ENCODE peak calls at places on chromosomes 7 and 10, in seven cellular contexts. B is adrenal gland, Y is fibroblast of the aortic adventitia, N is PC-9, R is endothelial cell, T is neural crest cell, U is nephron progenitor cell. X is an unnamed sample.

GRCh38 chr7:95141755-95142154 is 182.6 kb downstream of the PON1 start:
- DNase-seq in T (no peak), R (no peak), N (no peak), Y (no peak), U (no peak), B (no peak), X (no peak)

GRCh38 chr10:89213191-89213808 is 6.2 kb upstream of the CH25H start:
- DNase-seq in U (no peak), B (no peak), N (no peak), T (no peak), R (no peak), Y (peak), X (peak)

GRCh38 chr7:105578496-105578895 is 2.8 kb downstream of the EFCAB10 start:
- DNase-seq in B (no peak), U (no peak), N (no peak), R (no peak), Y (peak), T (no peak), X (no peak)

GRCh38 chr10:60480865-60481563 is 91.3 kb upstream of the ANK3 start:
- DNase-seq in N (peak), T (no peak), R (no peak), U (no peak), Y (peak), B (peak), X (peak)

GRCh38 chr10:111370101-111370500 is 293.3 kb downstream of the ADRA2A start:
- DNase-seq in T (no peak), N (no peak), R (no peak), B (no peak), Y (no peak), U (peak), X (no peak)

GRCh38 chr10:17989908-17990767 is 38.4 kb downstream of the SLC39A12 start:
- DNase-seq in B (no peak), T (no peak), Y (peak), N (no peak), R (no peak), U (no peak), X (peak)

GRCh38 chr7:54581511-54581910 is 39.3 kb downstream of the VSTM2A start:
- DNase-seq in B (no peak), R (no peak), N (no peak), Y (peak), T (no peak), U (no peak), X (no peak)

GRCh38 chr10:46526682-46527038 is 29.8 kb downstream of the GPRIN2 start:
- DNase-seq in R (no peak), T (no peak), N (peak), B (no peak), Y (no peak), U (peak), X (no peak)

GRCh38 chr10:69757206-69757552 is 44.5 kb upstream of the COL13A1 start:
- DNase-seq in R (no peak), N (no peak), Y (no peak), B (no peak), U (no peak), T (no peak), X (no peak)

GRCh38 chr7:1560620-1561031 is 4.6 kb upstream of the TMEM184A start:
- DNase-seq in N (no peak), B (no peak), T (no peak), R (no peak), U (no peak), Y (no peak), X (no peak)

GRCh38 chr7:44288811-44289340 is 36.5 kb downstream of the CAMK2B start:
- DNase-seq in N (no peak), R (no peak), T (no peak), U (peak), B (no peak), Y (no peak), X (no peak)

GRCh38 chr7:105487559-105488218 is 34.4 kb downstream of the PUS7 start:
- DNase-seq in T (no peak), B (no peak), R (peak), Y (peak), U (no peak), N (peak), X (peak)

GRCh38 chr10:10797467-10797866 is 220.2 kb upstream of the CELF2 start:
- DNase-seq in R (no peak), Y (peak), B (no peak), T (no peak), N (no peak), U (peak), X (no peak)

GRCh38 chr7:151599401-151600227 is 79.9 kb upstream of the RHEB start:
- DNase-seq in N (peak), B (peak), U (no peak), Y (peak), T (no peak), R (no peak), X (peak)

GRCh38 chr10:80477813-80478212 is 23.7 kb downstream of the TSPAN14 start:
- DNase-seq in R (no peak), Y (peak), U (no peak), T (no peak), N (no peak), B (no peak), X (peak)

GRCh38 chr7:83465643-83466042 is 183.3 kb downstream of the SEMA3E start:
- DNase-seq in R (no peak), Y (no peak), N (no peak), T (no peak), U (no peak), B (no peak), X (no peak)

GRCh38 chr10:122515588-122516231 is 44.8 kb upstream of the DMBT1 start:
- DNase-seq in B (no peak), U (no peak), T (no peak), N (no peak), Y (no peak), R (no peak), X (peak)

GRCh38 chr10:121527690-121528089 is 70.6 kb downstream of the FGFR2 start:
- DNase-seq in U (peak), N (no peak), T (no peak), R (no peak), Y (no peak), B (no peak), X (no peak)

GRCh38 chr7:71165708-71166107 is 33.8 kb downstream of the GALNT17 start:
- DNase-seq in B (no peak), Y (no peak), R (no peak), U (no peak), N (no peak), T (no peak), X (no peak)
- TF ChIP-seq CTCF in B (no peak), Y (no peak), R (no peak), U (no peak), N (no peak), T (no peak), X (no peak)

GRCh38 chr10:45375716-45376231 is 1.8 kb downstream of the ALOX5 start:
- DNase-seq in U (no peak), R (no peak), B (no peak), Y (no peak), T (no peak), N (no peak), X (no peak)
- TF ChIP-seq CTCF in U (no peak), R (no peak), B (no peak), Y (no peak), T (no peak), N (peak), X (no peak)

GRCh38 chr10:118817328-118818068 is 62.7 kb upstream of the CACUL1 start:
- DNase-seq in Y (no peak), T (no peak), R (no peak), B (no peak), N (no peak), U (no peak), X (no peak)
- TF ChIP-seq CTCF in Y (no peak), T (no peak), R (no peak), B (no peak), N (no peak), U (no peak), X (no peak)

GRCh38 chr10:67306588-67307205 is 380.9 kb downstream of the LRRTM3 start:
- DNase-seq in N (no peak), R (no peak), Y (no peak), T (no peak), U (no peak), B (no peak), X (no peak)
- TF ChIP-seq CTCF in N (peak), R (peak), Y (no peak), T (peak), U (peak), B (peak), X (peak)

X was measured in HFFc6.